ENCODE peak calls at places on chromosomes 5 and 9, in six cellular contexts. S is MM.1S, J is tibial nerve, E is GM23338, W is IMR-90, V is tibial artery. Z is an unnamed sample.

GRCh38 chr5:13991365-13991764 is 46.9 kb upstream of the DNAH5 start:
- DNase-seq in S (no peak), J (no peak), E (no peak), W (no peak), V (no peak), Z (no peak)

GRCh38 chr5:82255844-82256243 is 22.3 kb downstream of the RPS23 start:
- DNase-seq in S (peak; percentile 49), J (no peak), E (no peak), W (no peak), V (no peak), Z (no peak)

GRCh38 chr5:147479431-147479830 is 30.4 kb downstream of the DPYSL3 start:
- DNase-seq in S (no peak), J (no peak), E (no peak), W (no peak), V (no peak), Z (no peak)

GRCh38 chr5:82922086-82922734 is 155.0 kb downstream of the TMEM167A start:
- DNase-seq in S (no peak), J (no peak), E (no peak), W (no peak), V (no peak), Z (no peak)

GRCh38 chr5:95955996-95956899 is 5.4 kb downstream of the ELL2 start:
- DNase-seq in S (no peak), J (peak; percentile 24), E (no peak), W (no peak), V (no peak), Z (no peak)

GRCh38 chr5:107769531-107769930 is 98.8 kb upstream of the EFNA5 start:
- DNase-seq in S (no peak), J (no peak), E (no peak), W (no peak), V (no peak), Z (no peak)

GRCh38 chr9:104287255-104287872 is 193.3 kb downstream of the SMC2 start:
- DNase-seq in S (no peak), J (no peak), E (no peak), W (no peak), V (no peak), Z (peak; percentile 20)

GRCh38 chr5:129917224-129917623 is 13.0 kb downstream of the CHSY3 start:
- DNase-seq in S (no peak), J (no peak), E (no peak), W (no peak), V (no peak), Z (peak; percentile 33)

GRCh38 chr5:12655675-12656074 is 751.4 kb upstream of the CTNND2 start:
- DNase-seq in S (no peak), J (no peak), E (no peak), W (no peak), V (no peak), Z (no peak)

GRCh38 chr5:62431735-62432617 is 19.4 kb downstream of the IPO11 start:
- DNase-seq in S (no peak), J (peak; percentile 46), E (no peak), W (no peak), V (no peak), Z (no peak)

GRCh38 chr5:33788922-33789321 is 102.9 kb downstream of the ADAMTS12 start:
- DNase-seq in S (no peak), J (no peak), E (no peak), W (peak; percentile 100), V (no peak), Z (peak; percentile 92)

GRCh38 chr9:83957029-83957513 is 22.9 kb downstream of the HNRNPK start:
- DNase-seq in S (no peak), J (no peak), E (peak; percentile 29), W (no peak), V (no peak), Z (no peak)

GRCh38 chr9:90835206-90835605 is 33.6 kb downstream of the SYK start:
- DNase-seq in S (no peak), J (no peak), E (no peak), W (no peak), V (no peak), Z (no peak)

GRCh38 chr9:20340161-20340861 is 282.0 kb downstream of the MLLT3 start:
- DNase-seq in S (no peak), J (no peak), E (peak; percentile 71), W (no peak), V (no peak), Z (no peak)

GRCh38 chr5:142211918-142212317 is 103.3 kb downstream of the NDFIP1 start:
- DNase-seq in S (no peak), J (no peak), E (no peak), W (no peak), V (no peak), Z (no peak)

GRCh38 chr5:112390327-112390726 is 28.8 kb downstream of the EPB41L4A start:
- DNase-seq in S (no peak), J (no peak), E (no peak), W (no peak), V (no peak), Z (no peak)

GRCh38 chr5:59264013-59264412 is 629.5 kb downstream of the PDE4D start:
- DNase-seq in S (no peak), J (no peak), E (no peak), W (no peak), V (no peak), Z (no peak)

GRCh38 chr5:54889826-54890225 is 95.6 kb downstream of the ESM1 start:
- DNase-seq in S (no peak), J (no peak), E (no peak), W (peak; percentile 58), V (no peak), Z (peak; percentile 65)

GRCh38 chr5:80186634-80187033 is 69.2 kb downstream of the SERINC5 start:
- DNase-seq in S (no peak), J (no peak), E (no peak), W (no peak), V (no peak), Z (peak; percentile 66)

GRCh38 chr5:1029945-1030625 is 21.5 kb downstream of the NKD2 start:
- DNase-seq in S (no peak), J (no peak), E (no peak), W (no peak), V (no peak), Z (no peak)

GRCh38 chr9:134895849-134896833 is 15.5 kb downstream of the FCN2 start:
- DNase-seq in S (no peak), J (peak; percentile 80), E (no peak), W (peak; percentile 75), V (peak; percentile 63), Z (peak; percentile 29)

GRCh38 chr9:134619983-134620612 is 21.5 kb upstream of the COL5A1 start:
- DNase-seq in S (no peak), J (no peak), E (no peak), W (no peak), V (peak; percentile 66), Z (no peak)

GRCh38 chr5:83572271-83572670 is 100.7 kb downstream of the VCAN start:
- DNase-seq in S (no peak), J (no peak), E (no peak), W (no peak), V (no peak), Z (no peak)

GRCh38 chr5:150017606-150018005 is 17.1 kb downstream of the HMGXB3 start:
- DNase-seq in S (no peak), J (no peak), E (no peak), W (peak; percentile 66), V (no peak), Z (peak; percentile 69)

GRCh38 chr5:119318256-119318914 is 37.4 kb upstream of the TNFAIP8 start:
- DNase-seq in S (no peak), J (no peak), E (no peak), W (no peak), V (no peak), Z (no peak)

GRCh38 chr9:2613730-2614271 is 7.8 kb upstream of the VLDLR start:
- DNase-seq in S (no peak), J (no peak), E (peak; percentile 77), W (no peak), V (no peak), Z (no peak)

GRCh38 chr5:133425183-133425582 is 187.2 kb downstream of the FSTL4 start:
- DNase-seq in S (no peak), J (no peak), E (no peak), W (no peak), V (no peak), Z (no peak)

GRCh38 chr9:113309204-113309813 is 6.1 kb upstream of the RNF183 start:
- DNase-seq in S (peak; percentile 62), J (peak; percentile 19), E (peak; percentile 51), W (peak; percentile 59), V (no peak), Z (peak; percentile 2)

GRCh38 chr5:143016777-143017374 is 246.7 kb downstream of the ARHGAP26 start:
- DNase-seq in S (peak; percentile 61), J (no peak), E (peak; percentile 72), W (peak; percentile 75), V (no peak), Z (peak; percentile 53)

GRCh38 chr9:92385474-92385873 is 18.9 kb downstream of the OGN start:
- DNase-seq in S (no peak), J (no peak), E (no peak), W (no peak), V (no peak), Z (no peak)

DNA sequence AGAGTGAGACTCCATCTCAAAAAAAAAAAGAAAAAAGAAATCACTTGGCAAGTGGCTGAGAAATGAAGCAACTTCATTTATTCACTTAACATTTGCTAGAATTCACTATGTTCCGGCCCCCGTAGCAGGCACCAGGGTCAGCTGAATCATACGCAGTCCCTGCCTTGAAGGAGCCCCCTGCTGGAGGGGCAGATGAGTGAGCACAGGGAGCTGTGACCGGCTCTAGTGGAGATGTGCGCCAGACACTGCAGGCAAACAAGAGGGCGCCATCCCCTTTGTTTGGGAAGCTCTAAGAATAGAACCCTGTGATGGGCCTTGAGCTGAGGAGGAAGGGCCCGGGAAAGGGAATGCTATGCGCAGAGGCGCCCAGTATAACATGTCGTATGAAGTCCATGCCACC is 20.2 kb upstream of the RPL26L1 start:
- DNase-seq in S (no peak), J (no peak), E (peak; percentile 82), W (peak; percentile 55), V (no peak), Z (no peak)
- TF ChIP-seq CTCF in S (peak; percentile 29), J (no peak), E (peak; percentile 83), W (peak; percentile 55), V (peak; percentile 5), Z (peak; percentile 68)

GRCh38 chr5:126462239-126463014 is 39.2 kb downstream of the GRAMD2B start:
- DNase-seq in S (no peak), J (no peak), E (no peak), W (peak; percentile 40), V (no peak), Z (no peak)
- H3K27ac ChIP-seq in S (no peak overlapping the region), J (peak overlapping the region; percentile 10), E (no peak overlapping the region), W (no peak overlapping the region), V (peak overlapping the region; percentile 11), Z (no peak overlapping the region)

DNA sequence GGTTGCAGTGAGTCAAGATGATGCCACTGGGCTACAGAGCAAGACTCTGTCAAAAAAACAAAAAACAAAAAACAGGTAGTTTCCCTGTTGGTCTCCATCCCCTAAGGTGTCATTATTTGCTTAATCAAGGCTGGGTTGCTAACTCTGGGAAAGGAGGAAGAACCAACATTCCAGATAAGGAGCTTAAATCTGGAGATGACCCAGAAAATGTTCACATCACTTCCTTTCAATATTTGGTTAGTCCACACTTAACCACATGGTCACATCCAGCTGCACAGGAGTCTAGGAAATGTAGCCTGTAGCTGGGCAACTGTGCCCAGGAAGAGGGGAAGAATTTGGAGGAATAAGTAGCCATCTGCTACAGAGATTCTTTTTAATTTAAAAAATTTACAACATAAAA is 25.9 kb upstream of the MEGF9 start:
- DNase-seq in S (no peak), J (no peak), E (no peak), W (no peak), V (no peak), Z (no peak)
- TF ChIP-seq CTCF in S (no peak), J (no peak), E (no peak), W (no peak), V (no peak), Z (no peak)

GRCh38 chr5:180353226-180353962 is at the start of gene GFPT2:
- DNase-seq in S (no peak), J (peak; percentile 74), E (peak; percentile 94), W (peak; percentile 64), V (peak; percentile 90), Z (peak; percentile 4)
- H3K27ac ChIP-seq in S (no peak within 1 kb of the TSS), J (peak within 1 kb of the TSS; percentile 76), E (peak within 1 kb of the TSS; percentile 80), W (no peak within 1 kb of the TSS), V (peak within 1 kb of the TSS; percentile 66), Z (no peak within 1 kb of the TSS)